ENCODE peak calls at places on chromosome 1, in seven cellular contexts. One of them, this sample, is unnamed.

GRCh38 chr1:218383681-218384080 is 38.5 kb downstream of the TGFB2 start:
- DNase-seq in activated T-helper 1 cell treated with anti-CD3 and anti-CD28 coated beads, Interleukin-12 subunit alpha, Interleukin-12 subunit beta, Interleukin-2, Interleukin-4 antibody, amounts not matched to agents 30 ng/mL and 10 ng/mL and 1 ng/mL, durations not matched to agents 14 hours and 24 hours and 36 hours: no peak
- DNase-seq in CD8-positive, alpha-beta memory T cell: no peak
- DNase-seq in breast epithelium: no peak
- DNase-seq in fibroblast of villous mesenchyme: peak; percentile 93
- DNase-seq in mammary epithelial cell: no peak
- DNase-seq in hepatocyte: no peak
- DNase-seq in this sample: no peak

GRCh38 chr1:226634611-226635246 is 86.2 kb downstream of the STUM start:
- DNase-seq in hepatocyte: no peak
- DNase-seq in activated T-helper 1 cell treated with anti-CD3 and anti-CD28 coated beads, Interleukin-12 subunit alpha, Interleukin-12 subunit beta, Interleukin-2, Interleukin-4 antibody, amounts not matched to agents 30 ng/mL and 10 ng/mL and 1 ng/mL, durations not matched to agents 14 hours and 24 hours and 36 hours: no peak
- DNase-seq in breast epithelium: peak; percentile 49
- DNase-seq in CD8-positive, alpha-beta memory T cell: no peak
- DNase-seq in fibroblast of villous mesenchyme: no peak
- DNase-seq in mammary epithelial cell: no peak
- DNase-seq in this sample: no peak

GRCh38 chr1:212615092-212615470 is 6.5 kb downstream of the ATF3 start:
- DNase-seq in activated T-helper 1 cell treated with anti-CD3 and anti-CD28 coated beads, Interleukin-12 subunit alpha, Interleukin-12 subunit beta, Interleukin-2, Interleukin-4 antibody, amounts not matched to agents 30 ng/mL and 10 ng/mL and 1 ng/mL, durations not matched to agents 14 hours and 24 hours and 36 hours: no peak
- DNase-seq in breast epithelium: no peak
- DNase-seq in mammary epithelial cell: no peak
- DNase-seq in CD8-positive, alpha-beta memory T cell: no peak
- DNase-seq in fibroblast of villous mesenchyme: no peak
- DNase-seq in hepatocyte: no peak
- DNase-seq in this sample: no peak

GRCh38 chr1:48127735-48128685 is 94.5 kb upstream of the SLC5A9 start:
- DNase-seq in CD8-positive, alpha-beta memory T cell: no peak
- DNase-seq in hepatocyte: no peak
- DNase-seq in fibroblast of villous mesenchyme: no peak
- DNase-seq in mammary epithelial cell: peak; percentile 84
- DNase-seq in activated T-helper 1 cell treated with anti-CD3 and anti-CD28 coated beads, Interleukin-12 subunit alpha, Interleukin-12 subunit beta, Interleukin-2, Interleukin-4 antibody, amounts not matched to agents 30 ng/mL and 10 ng/mL and 1 ng/mL, durations not matched to agents 14 hours and 24 hours and 36 hours: no peak
- DNase-seq in breast epithelium: no peak
- DNase-seq in this sample: no peak

GRCh38 chr1:193025218-193025617 is 33.9 kb downstream of the UCHL5 start:
- DNase-seq in breast epithelium: no peak
- DNase-seq in hepatocyte: no peak
- DNase-seq in activated T-helper 1 cell treated with anti-CD3 and anti-CD28 coated beads, Interleukin-12 subunit alpha, Interleukin-12 subunit beta, Interleukin-2, Interleukin-4 antibody, amounts not matched to agents 30 ng/mL and 10 ng/mL and 1 ng/mL, durations not matched to agents 14 hours and 24 hours and 36 hours: no peak
- DNase-seq in CD8-positive, alpha-beta memory T cell: no peak
- DNase-seq in fibroblast of villous mesenchyme: no peak
- DNase-seq in mammary epithelial cell: no peak
- DNase-seq in this sample: no peak

GRCh38 chr1:44947060-44947773 is 39.2 kb downstream of the EIF2B3 start:
- DNase-seq in activated T-helper 1 cell treated with anti-CD3 and anti-CD28 coated beads, Interleukin-12 subunit alpha, Interleukin-12 subunit beta, Interleukin-2, Interleukin-4 antibody, amounts not matched to agents 30 ng/mL and 10 ng/mL and 1 ng/mL, durations not matched to agents 14 hours and 24 hours and 36 hours: no peak
- DNase-seq in breast epithelium: no peak
- DNase-seq in fibroblast of villous mesenchyme: peak; percentile 81
- DNase-seq in CD8-positive, alpha-beta memory T cell: no peak
- DNase-seq in mammary epithelial cell: no peak
- DNase-seq in hepatocyte: peak; percentile 34
- DNase-seq in this sample: no peak

GRCh38 chr1:27393641-27394281 is 1.3 kb downstream of the GPR3 start:
- DNase-seq in breast epithelium: no peak
- DNase-seq in activated T-helper 1 cell treated with anti-CD3 and anti-CD28 coated beads, Interleukin-12 subunit alpha, Interleukin-12 subunit beta, Interleukin-2, Interleukin-4 antibody, amounts not matched to agents 30 ng/mL and 10 ng/mL and 1 ng/mL, durations not matched to agents 14 hours and 24 hours and 36 hours: no peak
- DNase-seq in mammary epithelial cell: no peak
- DNase-seq in CD8-positive, alpha-beta memory T cell: no peak
- DNase-seq in hepatocyte: no peak
- DNase-seq in fibroblast of villous mesenchyme: no peak
- DNase-seq in this sample: no peak

GRCh38 chr1:87291107-87291506 is 37.6 kb upstream of the LMO4 start:
- DNase-seq in activated T-helper 1 cell treated with anti-CD3 and anti-CD28 coated beads, Interleukin-12 subunit alpha, Interleukin-12 subunit beta, Interleukin-2, Interleukin-4 antibody, amounts not matched to agents 30 ng/mL and 10 ng/mL and 1 ng/mL, durations not matched to agents 14 hours and 24 hours and 36 hours: no peak
- DNase-seq in breast epithelium: no peak
- DNase-seq in hepatocyte: no peak
- DNase-seq in CD8-positive, alpha-beta memory T cell: no peak
- DNase-seq in fibroblast of villous mesenchyme: no peak
- DNase-seq in mammary epithelial cell: no peak
- DNase-seq in this sample: no peak

GRCh38 chr1:43541721-43542401 is 11.2 kb downstream of the PTPRF start:
- DNase-seq in CD8-positive, alpha-beta memory T cell: no peak
- DNase-seq in hepatocyte: peak; percentile 58
- DNase-seq in activated T-helper 1 cell treated with anti-CD3 and anti-CD28 coated beads, Interleukin-12 subunit alpha, Interleukin-12 subunit beta, Interleukin-2, Interleukin-4 antibody, amounts not matched to agents 30 ng/mL and 10 ng/mL and 1 ng/mL, durations not matched to agents 14 hours and 24 hours and 36 hours: no peak
- DNase-seq in mammary epithelial cell: peak; percentile 45
- DNase-seq in fibroblast of villous mesenchyme: no peak
- DNase-seq in breast epithelium: peak; percentile 89
- DNase-seq in this sample: no peak

GRCh38 chr1:224592636-224593579 is 23.2 kb upstream of the CNIH3 start:
- DNase-seq in mammary epithelial cell: peak; percentile 88
- DNase-seq in activated T-helper 1 cell treated with anti-CD3 and anti-CD28 coated beads, Interleukin-12 subunit alpha, Interleukin-12 subunit beta, Interleukin-2, Interleukin-4 antibody, amounts not matched to agents 30 ng/mL and 10 ng/mL and 1 ng/mL, durations not matched to agents 14 hours and 24 hours and 36 hours: no peak
- DNase-seq in hepatocyte: peak; percentile 26
- DNase-seq in CD8-positive, alpha-beta memory T cell: no peak
- DNase-seq in fibroblast of villous mesenchyme: peak; percentile 88
- DNase-seq in breast epithelium: peak; percentile 60
- DNase-seq in this sample: no peak

GRCh38 chr1:206705187-206705586 is 20.5 kb downstream of the MAPKAPK2 start:
- DNase-seq in fibroblast of villous mesenchyme: peak; percentile 74
- DNase-seq in mammary epithelial cell: no peak
- DNase-seq in breast epithelium: no peak
- DNase-seq in activated T-helper 1 cell treated with anti-CD3 and anti-CD28 coated beads, Interleukin-12 subunit alpha, Interleukin-12 subunit beta, Interleukin-2, Interleukin-4 antibody, amounts not matched to agents 30 ng/mL and 10 ng/mL and 1 ng/mL, durations not matched to agents 14 hours and 24 hours and 36 hours: no peak
- DNase-seq in CD8-positive, alpha-beta memory T cell: no peak
- DNase-seq in hepatocyte: peak; percentile 52
- DNase-seq in this sample: no peak

GRCh38 chr1:33147997-33148314 is 33.9 kb downstream of the TRIM62 start:
- DNase-seq in mammary epithelial cell: no peak
- DNase-seq in fibroblast of villous mesenchyme: peak; percentile 55
- DNase-seq in activated T-helper 1 cell treated with anti-CD3 and anti-CD28 coated beads, Interleukin-12 subunit alpha, Interleukin-12 subunit beta, Interleukin-2, Interleukin-4 antibody, amounts not matched to agents 30 ng/mL and 10 ng/mL and 1 ng/mL, durations not matched to agents 14 hours and 24 hours and 36 hours: no peak
- DNase-seq in hepatocyte: no peak
- DNase-seq in breast epithelium: no peak
- DNase-seq in CD8-positive, alpha-beta memory T cell: no peak
- DNase-seq in this sample: no peak

GRCh38 chr1:58720680-58721079 is 20.8 kb upstream of the MYSM1 start:
- DNase-seq in hepatocyte: no peak
- DNase-seq in fibroblast of villous mesenchyme: no peak
- DNase-seq in mammary epithelial cell: peak; percentile 64
- DNase-seq in breast epithelium: no peak
- DNase-seq in activated T-helper 1 cell treated with anti-CD3 and anti-CD28 coated beads, Interleukin-12 subunit alpha, Interleukin-12 subunit beta, Interleukin-2, Interleukin-4 antibody, amounts not matched to agents 30 ng/mL and 10 ng/mL and 1 ng/mL, durations not matched to agents 14 hours and 24 hours and 36 hours: no peak
- DNase-seq in CD8-positive, alpha-beta memory T cell: no peak
- DNase-seq in this sample: no peak

GRCh38 chr1:152347116-152347728 is 12.6 kb downstream of the FLG2 start:
- DNase-seq in mammary epithelial cell: peak; percentile 64
- DNase-seq in activated T-helper 1 cell treated with anti-CD3 and anti-CD28 coated beads, Interleukin-12 subunit alpha, Interleukin-12 subunit beta, Interleukin-2, Interleukin-4 antibody, amounts not matched to agents 30 ng/mL and 10 ng/mL and 1 ng/mL, durations not matched to agents 14 hours and 24 hours and 36 hours: peak; percentile 21
- DNase-seq in breast epithelium: no peak
- DNase-seq in CD8-positive, alpha-beta memory T cell: no peak
- DNase-seq in fibroblast of villous mesenchyme: peak; percentile 26
- DNase-seq in hepatocyte: peak; percentile 8
- DNase-seq in this sample: peak; percentile 2

GRCh38 chr1:1777510-1777909 is 760 bp downstream of the NADK start:
- DNase-seq in activated T-helper 1 cell treated with anti-CD3 and anti-CD28 coated beads, Interleukin-12 subunit alpha, Interleukin-12 subunit beta, Interleukin-2, Interleukin-4 antibody, amounts not matched to agents 30 ng/mL and 10 ng/mL and 1 ng/mL, durations not matched to agents 14 hours and 24 hours and 36 hours: no peak
- DNase-seq in breast epithelium: no peak
- DNase-seq in hepatocyte: peak; percentile 51
- DNase-seq in CD8-positive, alpha-beta memory T cell: no peak
- DNase-seq in fibroblast of villous mesenchyme: peak; percentile 73
- DNase-seq in mammary epithelial cell: no peak
- DNase-seq in this sample: no peak

GRCh38 chr1:160124709-160125478 is 9.3 kb downstream of the ATP1A2 start:
- DNase-seq in breast epithelium: no peak
- DNase-seq in mammary epithelial cell: peak; percentile 84
- DNase-seq in fibroblast of villous mesenchyme: peak; percentile 89
- DNase-seq in activated T-helper 1 cell treated with anti-CD3 and anti-CD28 coated beads, Interleukin-12 subunit alpha, Interleukin-12 subunit beta, Interleukin-2, Interleukin-4 antibody, amounts not matched to agents 30 ng/mL and 10 ng/mL and 1 ng/mL, durations not matched to agents 14 hours and 24 hours and 36 hours: no peak
- DNase-seq in hepatocyte: peak; percentile 71
- DNase-seq in CD8-positive, alpha-beta memory T cell: no peak
- DNase-seq in this sample: no peak

GRCh38 chr1:152029144-152029936 is 7.5 kb downstream of the S100A11 start:
- DNase-seq in hepatocyte: no peak
- DNase-seq in CD8-positive, alpha-beta memory T cell: no peak
- DNase-seq in breast epithelium: no peak
- DNase-seq in mammary epithelial cell: peak; percentile 77
- DNase-seq in activated T-helper 1 cell treated with anti-CD3 and anti-CD28 coated beads, Interleukin-12 subunit alpha, Interleukin-12 subunit beta, Interleukin-2, Interleukin-4 antibody, amounts not matched to agents 30 ng/mL and 10 ng/mL and 1 ng/mL, durations not matched to agents 14 hours and 24 hours and 36 hours: no peak
- DNase-seq in fibroblast of villous mesenchyme: peak; percentile 61
- DNase-seq in this sample: no peak

GRCh38 chr1:181919729-181919991 is 141.9 kb downstream of the ZNF648 start:
- DNase-seq in hepatocyte: no peak
- DNase-seq in mammary epithelial cell: no peak
- DNase-seq in fibroblast of villous mesenchyme: no peak
- DNase-seq in breast epithelium: no peak
- DNase-seq in activated T-helper 1 cell treated with anti-CD3 and anti-CD28 coated beads, Interleukin-12 subunit alpha, Interleukin-12 subunit beta, Interleukin-2, Interleukin-4 antibody, amounts not matched to agents 30 ng/mL and 10 ng/mL and 1 ng/mL, durations not matched to agents 14 hours and 24 hours and 36 hours: no peak
- DNase-seq in CD8-positive, alpha-beta memory T cell: no peak
- DNase-seq in this sample: no peak

GRCh38 chr1:221801773-221802516 is 60.1 kb upstream of the DUSP10 start:
- DNase-seq in CD8-positive, alpha-beta memory T cell: no peak
- DNase-seq in breast epithelium: no peak
- DNase-seq in hepatocyte: peak; percentile 13
- DNase-seq in activated T-helper 1 cell treated with anti-CD3 and anti-CD28 coated beads, Interleukin-12 subunit alpha, Interleukin-12 subunit beta, Interleukin-2, Interleukin-4 antibody, amounts not matched to agents 30 ng/mL and 10 ng/mL and 1 ng/mL, durations not matched to agents 14 hours and 24 hours and 36 hours: no peak
- DNase-seq in fibroblast of villous mesenchyme: peak; percentile 50
- DNase-seq in mammary epithelial cell: peak; percentile 92
- DNase-seq in this sample: no peak

GRCh38 chr1:152479792-152480595 is 30.6 kb upstream of the LCE5A start:
- DNase-seq in hepatocyte: no peak
- DNase-seq in fibroblast of villous mesenchyme: no peak
- DNase-seq in breast epithelium: no peak
- DNase-seq in mammary epithelial cell: no peak
- DNase-seq in activated T-helper 1 cell treated with anti-CD3 and anti-CD28 coated beads, Interleukin-12 subunit alpha, Interleukin-12 subunit beta, Interleukin-2, Interleukin-4 antibody, amounts not matched to agents 30 ng/mL and 10 ng/mL and 1 ng/mL, durations not matched to agents 14 hours and 24 hours and 36 hours: peak; percentile 11
- DNase-seq in CD8-positive, alpha-beta memory T cell: peak; percentile 48
- DNase-seq in this sample: peak; percentile 30